ENCODE peak calls at places on chromosomes 11 and 22, in seven cellular contexts. One of them, this sample, is unnamed.

GRCh38 chr11:1205121-1205986 is 17.5 kb upstream of the MUC5B start:
- DNase-seq in thoracic aorta: no peak
- DNase-seq in foreskin melanocyte: no peak
- DNase-seq in effector CD4-positive, alpha-beta T cell: no peak
- DNase-seq in stromal cell of bone marrow: no peak
- DNase-seq in cardiac muscle cell: no peak
- DNase-seq in WTC11: peak
- DNase-seq in this sample: no peak

GRCh38 chr22:37362618-37363017 is 64.7 kb downstream of the ELFN2 start:
- DNase-seq in cardiac muscle cell: no peak
- DNase-seq in foreskin melanocyte: no peak
- DNase-seq in WTC11: no peak
- DNase-seq in thoracic aorta: no peak
- DNase-seq in stromal cell of bone marrow: no peak
- DNase-seq in effector CD4-positive, alpha-beta T cell: no peak
- DNase-seq in this sample: no peak

GRCh38 chr11:2220173-2220771 is 48.7 kb upstream of the TH start:
- DNase-seq in WTC11: no peak
- DNase-seq in effector CD4-positive, alpha-beta T cell: no peak
- DNase-seq in stromal cell of bone marrow: no peak
- DNase-seq in cardiac muscle cell: no peak
- DNase-seq in foreskin melanocyte: no peak
- DNase-seq in thoracic aorta: no peak
- DNase-seq in this sample: no peak

GRCh38 chr22:29030618-29031235 is 30.9 kb downstream of the C22orf31 start:
- DNase-seq in cardiac muscle cell: peak
- DNase-seq in thoracic aorta: peak
- DNase-seq in foreskin melanocyte: no peak
- DNase-seq in WTC11: peak
- DNase-seq in effector CD4-positive, alpha-beta T cell: no peak
- DNase-seq in stromal cell of bone marrow: peak
- DNase-seq in this sample: peak

GRCh38 chr22:36220457-36220921 is 18.8 kb downstream of the APOL2 start:
- DNase-seq in foreskin melanocyte: peak
- DNase-seq in WTC11: no peak
- DNase-seq in cardiac muscle cell: no peak
- DNase-seq in effector CD4-positive, alpha-beta T cell: no peak
- DNase-seq in thoracic aorta: no peak
- DNase-seq in stromal cell of bone marrow: peak
- DNase-seq in this sample: no peak

GRCh38 chr22:37904572-37905533 is 1.2 kb upstream of the MICALL1 start:
- DNase-seq in stromal cell of bone marrow: peak
- DNase-seq in WTC11: no peak
- DNase-seq in effector CD4-positive, alpha-beta T cell: no peak
- DNase-seq in cardiac muscle cell: peak
- DNase-seq in thoracic aorta: peak
- DNase-seq in foreskin melanocyte: no peak
- DNase-seq in this sample: no peak

GRCh38 chr11:34021977-34022735 is 29.4 kb upstream of the CAPRIN1 start:
- DNase-seq in thoracic aorta: no peak
- DNase-seq in WTC11: no peak
- DNase-seq in foreskin melanocyte: no peak
- DNase-seq in cardiac muscle cell: no peak
- DNase-seq in stromal cell of bone marrow: no peak
- DNase-seq in effector CD4-positive, alpha-beta T cell: no peak
- DNase-seq in this sample: no peak

GRCh38 chr11:117607449-117607848 is 189.6 kb downstream of the DSCAML1 start:
- DNase-seq in thoracic aorta: no peak
- DNase-seq in WTC11: no peak
- DNase-seq in foreskin melanocyte: no peak
- DNase-seq in effector CD4-positive, alpha-beta T cell: no peak
- DNase-seq in cardiac muscle cell: peak
- DNase-seq in stromal cell of bone marrow: no peak
- DNase-seq in this sample: no peak

GRCh38 chr11:69137148-69137844 is 18.4 kb upstream of the SMIM38 start:
- DNase-seq in thoracic aorta: no peak
- DNase-seq in stromal cell of bone marrow: no peak
- DNase-seq in WTC11: no peak
- DNase-seq in effector CD4-positive, alpha-beta T cell: no peak
- DNase-seq in cardiac muscle cell: no peak
- DNase-seq in foreskin melanocyte: no peak
- DNase-seq in this sample: no peak

GRCh38 chr11:26992031-26992541 is 1.8 kb upstream of the FIBIN start:
- DNase-seq in WTC11: no peak
- DNase-seq in foreskin melanocyte: peak
- DNase-seq in effector CD4-positive, alpha-beta T cell: no peak
- DNase-seq in thoracic aorta: no peak
- DNase-seq in stromal cell of bone marrow: peak
- DNase-seq in cardiac muscle cell: no peak
- DNase-seq in this sample: no peak

GRCh38 chr11:3197878-3198528 is 20.6 kb downstream of the MRGPRG start:
- DNase-seq in cardiac muscle cell: no peak
- DNase-seq in foreskin melanocyte: no peak
- DNase-seq in thoracic aorta: no peak
- DNase-seq in stromal cell of bone marrow: no peak
- DNase-seq in effector CD4-positive, alpha-beta T cell: no peak
- DNase-seq in WTC11: no peak
- DNase-seq in this sample: no peak

GRCh38 chr22:26418620-26419019 is 10.4 kb upstream of the ASPHD2 start:
- DNase-seq in cardiac muscle cell: no peak
- DNase-seq in foreskin melanocyte: no peak
- DNase-seq in WTC11: no peak
- DNase-seq in effector CD4-positive, alpha-beta T cell: no peak
- DNase-seq in thoracic aorta: no peak
- DNase-seq in stromal cell of bone marrow: no peak
- DNase-seq in this sample: no peak

GRCh38 chr11:4862447-4863236 is 13.6 kb upstream of the OR51S1 start:
- DNase-seq in thoracic aorta: no peak
- DNase-seq in stromal cell of bone marrow: no peak
- DNase-seq in effector CD4-positive, alpha-beta T cell: no peak
- DNase-seq in foreskin melanocyte: no peak
- DNase-seq in WTC11: no peak
- DNase-seq in cardiac muscle cell: no peak
- DNase-seq in this sample: no peak

GRCh38 chr11:43825217-43825816 is 55.3 kb upstream of the ALKBH3 start:
- DNase-seq in WTC11: no peak
- DNase-seq in cardiac muscle cell: peak
- DNase-seq in foreskin melanocyte: no peak
- DNase-seq in effector CD4-positive, alpha-beta T cell: no peak
- DNase-seq in stromal cell of bone marrow: no peak
- DNase-seq in thoracic aorta: no peak
- DNase-seq in this sample: peak

GRCh38 chr11:83219095-83219494 is 25.6 kb downstream of the ANKRD42 start:
- DNase-seq in stromal cell of bone marrow: no peak
- DNase-seq in effector CD4-positive, alpha-beta T cell: no peak
- DNase-seq in foreskin melanocyte: no peak
- DNase-seq in thoracic aorta: no peak
- DNase-seq in cardiac muscle cell: peak
- DNase-seq in WTC11: peak
- DNase-seq in this sample: peak